ENCODE peak calls at places on chromosomes 11 and 22, in six cellular contexts. H, V, T, Q, F and A are unnamed samples.
A peak's percentile ranks its signal among the peaks of the same experiment; 100 is the strongest.

GRCh38 chr11:38460901-38461300 is 1862.9 kb upstream of the RAG2 start:
- DNase-seq in H (no peak), V (peak; percentile 94), T (no peak), Q (peak; percentile 94), F (peak; percentile 93), A (no peak)

GRCh38 chr11:101870510-101870909 is 44.3 kb upstream of the CEP126 start:
- DNase-seq in H (no peak), V (peak; percentile 61), T (no peak), Q (peak; percentile 82), F (peak; percentile 59), A (no peak)

GRCh38 chr22:36385491-36386350 is 2.0 kb downstream of the MYH9 start:
- DNase-seq in H (peak; percentile 76), V (peak; percentile 40), T (peak; percentile 78), Q (peak; percentile 95), F (no peak), A (no peak)

GRCh38 chr11:67418476-67419281 is 3.2 kb downstream of the CARNS1 start:
- DNase-seq in H (no peak), V (no peak), T (peak; percentile 87), Q (no peak), F (no peak), A (no peak)

GRCh38 chr11:57493507-57494503 is 21.7 kb downstream of the SLC43A1 start:
- DNase-seq in H (peak; percentile 77), V (peak; percentile 50), T (peak; percentile 78), Q (peak; percentile 82), F (peak; percentile 40), A (peak; percentile 83)

GRCh38 chr11:36600155-36600554 is 2.1 kb upstream of the RAG2 start:
- DNase-seq in H (no peak), V (no peak), T (no peak), Q (no peak), F (no peak), A (no peak)

GRCh38 chr22:42336527-42337227 is 66.2 kb upstream of the TCF20 start:
- DNase-seq in H (no peak), V (no peak), T (no peak), Q (peak; percentile 41), F (no peak), A (no peak)

GRCh38 chr11:17171916-17172315 is 35.9 kb downstream of the PIK3C2A start:
- DNase-seq in H (no peak), V (peak; percentile 53), T (no peak), Q (no peak), F (peak; percentile 29), A (no peak)

GRCh38 chr11:3132271-3132781 is 32.8 kb downstream of the OSBPL5 start:
- DNase-seq in H (no peak), V (no peak), T (peak; percentile 13), Q (no peak), F (no peak), A (no peak)

GRCh38 chr11:23288001-23288783 is 427.9 kb upstream of the CCDC179 start:
- DNase-seq in H (no peak), V (no peak), T (no peak), Q (no peak), F (peak; percentile 55), A (no peak)

GRCh38 chr11:62842171-62842717 is 2.9 kb upstream of the WDR74 start:
- DNase-seq in H (peak; percentile 71), V (peak; percentile 26), T (peak; percentile 52), Q (no peak), F (peak; percentile 29), A (peak; percentile 26)

GRCh38 chr11:102323542-102324261 is 6.4 kb downstream of the BIRC3 start:
- DNase-seq in H (no peak), V (peak; percentile 33), T (no peak), Q (peak; percentile 61), F (peak; percentile 85), A (no peak)

GRCh38 chr11:43937434-43938411 is 4.7 kb upstream of the C11orf96 start:
- DNase-seq in H (no peak), V (peak; percentile 74), T (no peak), Q (peak; percentile 60), F (peak; percentile 86), A (no peak)
- TF ChIP-seq CTCF in H (no peak), V (peak; percentile 60), T (no peak), Q (peak; percentile 10), F (peak; percentile 61), A (no peak)

GRCh38 chr22:48968201-48968959 is 859.3 kb downstream of the BRD1 start:
- DNase-seq in H (no peak), V (no peak), T (no peak), Q (no peak), F (no peak), A (no peak)
- TF ChIP-seq CTCF in H (no peak), V (no peak), T (peak; percentile 50), Q (no peak), F (peak; percentile 9), A (peak; percentile 29)

GRCh38 chr11:29161216-29161615 is 855.6 kb downstream of the KCNA4 start:
- DNase-seq in H (no peak), V (no peak), T (no peak), Q (peak; percentile 14), F (peak; percentile 19), A (no peak)

GRCh38 chr11:29162490-29162889 is 854.3 kb downstream of the KCNA4 start:
- DNase-seq in H (no peak), V (peak; percentile 36), T (no peak), Q (peak; percentile 9), F (peak; percentile 30), A (no peak)

GRCh38 chr11:29159552-29160465 is 857.0 kb downstream of the KCNA4 start:
- DNase-seq in H (peak; percentile 47), V (peak; percentile 82), T (no peak), Q (peak; percentile 80), F (peak; percentile 88), A (peak; percentile 24)
- TF ChIP-seq CTCF in H (peak; percentile 45), V (peak; percentile 78), T (no peak), Q (peak; percentile 77), F (peak; percentile 89), A (peak; percentile 51)

DNA sequence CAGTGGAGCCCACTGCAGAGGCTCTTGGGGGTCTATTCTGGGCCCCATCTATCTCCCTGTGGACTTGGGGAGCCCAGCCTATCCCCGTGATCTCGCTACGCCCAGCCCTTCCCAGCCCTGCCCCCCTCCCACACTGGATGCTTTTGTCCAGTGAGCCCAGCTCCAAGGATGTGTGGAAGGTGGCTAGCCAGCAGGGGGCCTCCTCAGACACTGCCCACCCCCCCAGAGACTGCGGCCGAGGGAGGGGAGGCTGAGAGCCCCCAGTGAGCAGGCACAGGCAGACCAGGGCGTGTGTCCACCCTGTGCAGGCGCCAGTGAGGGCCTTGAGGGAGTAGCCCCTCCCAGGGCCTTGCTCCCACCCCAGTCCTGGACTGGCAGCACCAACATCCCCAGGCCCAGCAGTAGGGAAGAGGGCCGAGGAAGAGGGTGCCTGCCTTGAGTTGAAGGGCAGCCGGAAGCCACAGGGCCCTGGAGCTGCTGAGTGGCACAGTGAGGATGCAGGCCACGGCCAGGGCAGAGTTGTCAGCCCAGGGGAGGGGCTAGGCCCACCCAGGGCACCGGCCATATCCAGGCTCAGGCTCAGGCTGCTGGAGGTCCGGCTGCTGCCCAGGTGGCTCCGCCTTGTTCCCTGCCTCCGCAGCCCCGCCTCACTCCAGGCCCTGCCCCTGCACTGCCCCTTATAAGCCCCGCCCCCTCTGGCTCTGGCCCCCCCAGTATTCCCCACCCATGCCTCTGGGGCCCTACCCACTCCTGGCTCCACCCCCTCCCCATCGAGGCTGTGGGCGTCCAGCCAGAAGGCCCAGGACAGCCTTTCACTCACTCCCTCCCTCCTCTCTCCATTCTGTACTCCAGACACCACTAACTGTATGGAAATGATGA is 28.0 kb downstream of the MOB2 start:
- DNase-seq in H (no peak), V (peak; percentile 53), T (no peak), Q (peak; percentile 21), F (peak; percentile 31), A (no peak)
- TF ChIP-seq CTCF in H (no peak), V (peak; percentile 32), T (no peak), Q (peak; percentile 30), F (peak; percentile 37), A (no peak)

GRCh38 chr11:131504199-131504949 is 134.0 kb downstream of the NTM start:
- DNase-seq in H (no peak), V (peak; percentile 23), T (no peak), Q (no peak), F (no peak), A (no peak)
- TF ChIP-seq CTCF in H (no peak), V (no peak), T (no peak), Q (no peak), F (no peak), A (no peak)

GRCh38 chr11:126879516-126879915 is 121.1 kb downstream of the KIRREL3 start:
- DNase-seq in H (no peak), V (no peak), T (no peak), Q (no peak), F (no peak), A (no peak)

GRCh38 chr11:126884192-126884973 is 116.2 kb downstream of the KIRREL3 start:
- DNase-seq in H (no peak), V (no peak), T (no peak), Q (no peak), F (no peak), A (no peak)

GRCh38 chr11:126886085-126886484 is 114.5 kb downstream of the KIRREL3 start:
- DNase-seq in H (no peak), V (no peak), T (no peak), Q (no peak), F (no peak), A (no peak)

GRCh38 chr11:126878892-126879291 is 121.7 kb downstream of the KIRREL3 start:
- DNase-seq in H (no peak), V (no peak), T (no peak), Q (no peak), F (no peak), A (no peak)

DNA sequence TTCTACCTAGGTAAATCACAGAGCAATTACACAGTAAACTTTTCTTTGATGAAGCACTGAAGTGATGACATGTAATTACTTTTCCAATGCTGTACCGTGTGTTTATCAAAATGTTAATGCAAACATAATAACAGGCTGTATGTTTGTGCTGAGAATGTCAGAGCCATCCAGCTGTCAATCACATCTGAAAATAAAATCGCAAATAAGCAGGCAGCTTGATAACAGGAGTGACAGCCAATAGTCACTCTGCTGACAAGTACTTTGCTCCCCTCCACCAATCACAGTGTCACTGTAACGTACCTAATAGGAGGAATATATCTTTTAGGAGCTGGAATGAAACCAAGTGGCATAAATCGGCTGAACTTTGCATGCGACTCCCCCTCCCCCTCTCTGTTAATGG is 119.7 kb downstream of the KIRREL3 start:
- DNase-seq in H (no peak), V (no peak), T (no peak), Q (no peak), F (no peak), A (no peak)
- TF ChIP-seq CTCF in H (no peak), V (no peak), T (no peak), Q (no peak), F (no peak), A (no peak)

DNA sequence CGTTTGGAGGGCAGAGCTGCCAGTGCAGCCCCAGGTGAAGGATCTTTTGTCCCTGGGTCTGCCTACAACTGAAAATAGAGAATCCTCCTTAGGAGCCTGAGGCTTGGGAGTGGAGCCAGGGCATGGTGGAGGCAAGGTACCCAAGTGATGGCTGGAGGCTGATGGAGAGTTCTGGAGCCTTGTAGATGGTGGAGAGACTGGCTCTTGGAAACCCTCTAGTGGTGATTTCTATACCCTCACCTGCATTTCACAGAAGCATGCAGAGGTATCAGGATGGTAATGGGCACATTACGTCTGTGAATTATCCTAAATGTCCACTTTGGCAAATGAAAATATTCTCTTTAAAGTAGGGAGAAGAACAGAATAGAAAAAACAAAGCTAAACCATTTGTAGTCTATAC is 44.4 kb downstream of the INSC start:
- DNase-seq in H (peak; percentile 51), V (peak; percentile 33), T (no peak), Q (peak; percentile 62), F (peak; percentile 70), A (peak; percentile 25)
- TF ChIP-seq CTCF in H (peak; percentile 68), V (peak; percentile 78), T (peak; percentile 65), Q (peak; percentile 79), F (peak; percentile 80), A (no peak)

GRCh38 chr11:21514298-21514697 is 678.6 kb upstream of the ANO5 start:
- DNase-seq in H (peak; percentile 24), V (no peak), T (no peak), Q (no peak), F (no peak), A (no peak)
- TF ChIP-seq CTCF in H (peak; percentile 28), V (no peak), T (no peak), Q (no peak), F (no peak), A (no peak)